ENCODE peak calls at places on chromosomes 12 and 14, in four cellular contexts. J, N, L and S are unnamed samples.

GRCh38 chr12:10190558-10191388 is 11.9 kb downstream of the TMEM52B start:
- DNase-seq in L (peak), J (peak), N (peak), S (peak)

GRCh38 chr14:64253672-64254071 is 40.5 kb downstream of the ESR2 start:
- DNase-seq in N (no peak), L (no peak), J (no peak), S (no peak)

GRCh38 chr12:92055877-92056276 is 89.8 kb downstream of the BTG1 start:
- DNase-seq in L (no peak), J (peak), N (no peak), S (peak)

GRCh38 chr14:71728386-71728785 is 203.8 kb upstream of the RGS6 start:
- DNase-seq in J (no peak), N (no peak), L (no peak), S (no peak)

GRCh38 chr14:55329999-55330710 is 58.9 kb downstream of the FBXO34 start:
- DNase-seq in L (no peak), N (no peak), J (no peak), S (no peak)

GRCh38 chr14:62546862-62547474 is 498.3 kb downstream of the KCNH5 start:
- DNase-seq in J (no peak), L (no peak), N (no peak), S (no peak)

GRCh38 chr12:122190842-122191668 is 8.1 kb downstream of the LRRC43 start:
- DNase-seq in L (peak), J (peak), N (peak), S (peak)

GRCh38 chr14:49975286-49975685 is 82.4 kb downstream of the ARF6 start:
- DNase-seq in L (no peak), N (no peak), J (no peak), S (no peak)

GRCh38 chr14:74257078-74257987 is 18.1 kb downstream of the VSX2 start:
- DNase-seq in J (peak), N (peak), L (peak), S (peak)

GRCh38 chr12:124772467-124773170 is 91.0 kb downstream of the SCARB1 start:
- DNase-seq in J (no peak), L (no peak), N (no peak), S (no peak)

GRCh38 chr12:124403273-124403672 is 108.4 kb downstream of the RFLNA start:
- DNase-seq in N (no peak), L (no peak), J (no peak), S (no peak)

GRCh38 chr12:8045952-8046944 is 13.7 kb downstream of the FOXJ2 start:
- DNase-seq in L (peak), N (no peak), J (peak), S (peak)

GRCh38 chr12:47186246-47186645 is 106.5 kb upstream of the AMIGO2 start:
- DNase-seq in L (no peak), N (no peak), J (no peak), S (no peak)

GRCh38 chr12:7486512-7486911 is 17.1 kb downstream of the CD163 start:
- DNase-seq in L (no peak), J (no peak), N (no peak), S (no peak)

GRCh38 chr12:31518680-31519227 is 72.2 kb downstream of the DENND5B start:
- DNase-seq in N (no peak), L (no peak), J (no peak), S (peak)

GRCh38 chr12:89999699-90000505 is 291.3 kb upstream of the ATP2B1 start:
- DNase-seq in J (no peak), L (no peak), N (no peak), S (no peak)

GRCh38 chr12:49232940-49233841 is 31.7 kb upstream of the TUBA1C start:
- DNase-seq in L (peak), J (peak), N (no peak), S (peak)

GRCh38 chr12:97535582-97535981 is 73.0 kb downstream of the RMST start:
- DNase-seq in J (no peak), L (no peak), N (no peak), S (no peak)

GRCh38 chr14:31261859-31262739 is 54.5 kb upstream of the HECTD1 start:
- DNase-seq in J (no peak), L (no peak), N (peak), S (no peak)
- TF ChIP-seq POLR2AphosphoS5 in J (no peak), L (no peak), N (no peak), S (no peak)

GRCh38 chr12:16285586-16285985 is 8.1 kb upstream of the SLC15A5 start:
- DNase-seq in L (no peak), J (no peak), N (no peak), S (no peak)

GRCh38 chr12:16282978-16283377 is 5.5 kb upstream of the SLC15A5 start:
- DNase-seq in L (no peak), J (no peak), N (no peak), S (no peak)

GRCh38 chr12:16277585-16277984 is at the start of gene SLC15A5:
- DNase-seq in J (no peak), N (no peak), L (no peak), S (no peak)

GRCh38 chr12:16281157-16281556 is 3.7 kb upstream of the SLC15A5 start:
- DNase-seq in L (no peak), N (no peak), J (no peak), S (peak)
- TF ChIP-seq POLR2AphosphoS5 in L (no peak), N (no peak), J (no peak), S (peak)

GRCh38 chr12:116065561-116065960 is 211.9 kb downstream of the MED13L start:
- DNase-seq in L (no peak), J (no peak), N (no peak), S (no peak)
- TF ChIP-seq POLR2AphosphoS5 in L (no peak), J (no peak), N (no peak), S (peak)

DNA sequence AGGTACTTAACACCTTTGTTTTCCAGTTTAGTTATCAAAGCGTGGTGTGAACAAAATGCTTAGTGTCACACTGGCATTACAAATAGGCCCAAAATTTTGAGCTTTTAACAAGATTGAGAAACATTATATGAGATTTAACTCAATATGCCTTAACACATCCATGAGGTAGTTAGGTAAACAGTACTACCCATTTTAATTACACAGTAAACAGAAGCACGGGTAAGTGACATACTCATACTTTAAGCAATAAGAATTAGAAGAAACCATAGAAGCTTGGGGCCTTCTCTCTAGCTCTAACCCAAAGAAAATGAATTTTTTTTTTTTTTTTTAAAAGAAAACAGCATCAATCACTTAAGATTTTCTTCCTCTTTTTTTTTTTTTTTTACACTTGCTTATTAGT is 15.5 kb upstream of the PHLDA1 start:
- DNase-seq in L (no peak), N (no peak), J (no peak), S (no peak)
- TF ChIP-seq POLR2AphosphoS5 in L (no peak), N (no peak), J (no peak), S (no peak)

DNA sequence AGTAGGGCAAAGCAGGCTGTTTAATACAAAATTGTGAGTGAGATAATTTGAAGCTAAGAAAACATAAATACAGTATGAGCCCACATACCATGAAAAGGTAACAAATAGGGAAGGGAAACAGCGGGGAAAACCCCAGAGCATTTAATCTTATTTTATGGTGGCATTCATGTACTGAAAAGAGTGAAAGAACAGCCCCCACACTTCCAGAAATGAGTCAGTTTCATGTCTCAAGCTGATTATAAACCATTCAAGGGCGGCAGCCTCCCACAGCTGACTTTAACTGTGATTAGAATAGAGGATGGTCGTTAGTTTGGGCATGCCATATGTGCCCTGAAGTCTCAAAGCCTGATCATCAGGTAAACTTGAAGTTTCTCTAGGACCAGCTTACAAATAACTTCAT is 64.5 kb downstream of the FOXG1 start:
- DNase-seq in N (no peak), L (no peak), J (no peak), S (no peak)
- TF ChIP-seq POLR2AphosphoS5 in N (no peak), L (peak), J (no peak), S (no peak)

GRCh38 chr14:100145682-100146464 is 13.6 kb downstream of the DEGS2 start:
- DNase-seq in N (no peak), J (no peak), L (no peak), S (no peak)
- TF ChIP-seq POLR2AphosphoS5 in N (no peak), J (no peak), L (no peak), S (no peak)

GRCh38 chr14:99040047-99040446 is 231.9 kb downstream of the BCL11B start:
- DNase-seq in N (no peak), J (no peak), L (no peak), S (no peak)
- TF ChIP-seq POLR2AphosphoS5 in N (no peak), J (no peak), L (no peak), S (no peak)

DNA sequence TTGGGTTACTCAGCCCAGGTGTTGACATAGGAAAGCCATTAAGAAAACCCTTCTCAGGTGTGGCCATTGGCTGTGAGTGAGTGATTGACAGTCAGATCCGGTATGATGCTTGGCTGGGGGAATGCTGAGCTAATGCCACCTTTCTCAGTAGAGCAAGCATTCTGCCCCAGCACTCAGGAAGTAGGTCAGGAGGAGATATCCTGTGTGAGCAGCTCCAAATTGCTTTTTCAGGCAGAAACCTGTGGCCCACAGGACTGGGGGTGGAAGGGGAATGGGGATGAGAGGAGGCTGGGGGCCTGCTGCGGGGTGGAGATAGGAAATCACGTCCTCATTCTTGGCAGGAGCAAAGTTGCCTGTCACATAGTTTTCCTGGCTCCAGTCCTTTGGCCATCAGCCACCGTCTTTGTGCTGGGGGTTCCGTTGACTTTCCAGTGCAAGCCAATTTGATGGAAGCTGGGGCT is 55.7 kb downstream of the NINJ2 start:
- DNase-seq in N (no peak), J (no peak), L (no peak), S (no peak)
- TF ChIP-seq POLR2AphosphoS5 in N (no peak), J (no peak), L (no peak), S (no peak)